ENCODE peak calls at places on chromosomes 4 and X, in nine cellular contexts. One of them, this sample, is unnamed.

GRCh38 chr4:1535926-1536578 is 129.8 kb upstream of the NKX1-1 start:
- DNase-seq in stimulated activated CD4-positive, alpha-beta T cell treated with anti-CD3 and anti-CD28 coated beads, Interleukin-4, amount 100 ng/mL, for 24 hours: no peak
- DNase-seq in hypothalamus: no peak
- DNase-seq in Right ventricle myocardium inferior: peak
- DNase-seq in type B pancreatic cell: no peak
- DNase-seq in GM12892: no peak
- DNase-seq in AG10803: no peak
- DNase-seq in CD4-positive, alpha-beta T cell: no peak
- DNase-seq in GM23248: no peak
- DNase-seq in this sample: no peak

GRCh38 chr4:6504900-6505496 is 32.6 kb upstream of the PPP2R2C start:
- DNase-seq in stimulated activated CD4-positive, alpha-beta T cell treated with anti-CD3 and anti-CD28 coated beads, Interleukin-4, amount 100 ng/mL, for 24 hours: no peak
- DNase-seq in hypothalamus: no peak
- DNase-seq in Right ventricle myocardium inferior: no peak
- DNase-seq in type B pancreatic cell: no peak
- DNase-seq in GM12892: no peak
- DNase-seq in AG10803: no peak
- DNase-seq in CD4-positive, alpha-beta T cell: no peak
- DNase-seq in GM23248: peak
- DNase-seq in this sample: no peak

GRCh38 chr4:28675582-28675981 is 1814.9 kb downstream of the STIM2 start:
- DNase-seq in stimulated activated CD4-positive, alpha-beta T cell treated with anti-CD3 and anti-CD28 coated beads, Interleukin-4, amount 100 ng/mL, for 24 hours: no peak
- DNase-seq in hypothalamus: no peak
- DNase-seq in Right ventricle myocardium inferior: no peak
- DNase-seq in type B pancreatic cell: no peak
- DNase-seq in GM12892: no peak
- DNase-seq in AG10803: no peak
- DNase-seq in CD4-positive, alpha-beta T cell: no peak
- DNase-seq in GM23248: peak
- DNase-seq in this sample: no peak

GRCh38 chr4:59612235-59612634 is 1587.9 kb upstream of the ADGRL3 start:
- DNase-seq in stimulated activated CD4-positive, alpha-beta T cell treated with anti-CD3 and anti-CD28 coated beads, Interleukin-4, amount 100 ng/mL, for 24 hours: no peak
- DNase-seq in hypothalamus: no peak
- DNase-seq in Right ventricle myocardium inferior: no peak
- DNase-seq in type B pancreatic cell: no peak
- DNase-seq in GM12892: no peak
- DNase-seq in AG10803: peak
- DNase-seq in CD4-positive, alpha-beta T cell: no peak
- DNase-seq in GM23248: peak
- DNase-seq in this sample: no peak

GRCh38 chr4:183322326-183322725 is at the start of gene CLDN24:
- DNase-seq in stimulated activated CD4-positive, alpha-beta T cell treated with anti-CD3 and anti-CD28 coated beads, Interleukin-4, amount 100 ng/mL, for 24 hours: no peak
- DNase-seq in hypothalamus: no peak
- DNase-seq in Right ventricle myocardium inferior: no peak
- DNase-seq in type B pancreatic cell: no peak
- DNase-seq in GM12892: no peak
- DNase-seq in AG10803: no peak
- DNase-seq in CD4-positive, alpha-beta T cell: no peak
- DNase-seq in GM23248: no peak
- DNase-seq in this sample: no peak

GRCh38 chr4:851701-852430 is 25.9 kb upstream of the CPLX1 start:
- DNase-seq in stimulated activated CD4-positive, alpha-beta T cell treated with anti-CD3 and anti-CD28 coated beads, Interleukin-4, amount 100 ng/mL, for 24 hours: no peak
- DNase-seq in hypothalamus: no peak
- DNase-seq in Right ventricle myocardium inferior: peak
- DNase-seq in type B pancreatic cell: no peak
- DNase-seq in GM12892: no peak
- DNase-seq in AG10803: no peak
- DNase-seq in CD4-positive, alpha-beta T cell: no peak
- DNase-seq in GM23248: no peak
- DNase-seq in this sample: no peak

GRCh38 chrX:101595739-101596419 is 21.9 kb downstream of the ARMCX6 start:
- DNase-seq in stimulated activated CD4-positive, alpha-beta T cell treated with anti-CD3 and anti-CD28 coated beads, Interleukin-4, amount 100 ng/mL, for 24 hours: peak
- DNase-seq in hypothalamus: no peak
- DNase-seq in Right ventricle myocardium inferior: no peak
- DNase-seq in type B pancreatic cell: no peak
- DNase-seq in GM12892: peak
- DNase-seq in AG10803: peak
- DNase-seq in CD4-positive, alpha-beta T cell: no peak
- DNase-seq in GM23248: peak
- DNase-seq in this sample: no peak

GRCh38 chr4:174663254-174663653 is 141.0 kb upstream of the HPGD start:
- DNase-seq in stimulated activated CD4-positive, alpha-beta T cell treated with anti-CD3 and anti-CD28 coated beads, Interleukin-4, amount 100 ng/mL, for 24 hours: no peak
- DNase-seq in hypothalamus: no peak
- DNase-seq in Right ventricle myocardium inferior: no peak
- DNase-seq in type B pancreatic cell: no peak
- DNase-seq in GM12892: no peak
- DNase-seq in AG10803: peak
- DNase-seq in CD4-positive, alpha-beta T cell: no peak
- DNase-seq in GM23248: peak
- DNase-seq in this sample: no peak

GRCh38 chrX:119762718-119763117 is 4.3 kb downstream of the SOWAHD start:
- DNase-seq in stimulated activated CD4-positive, alpha-beta T cell treated with anti-CD3 and anti-CD28 coated beads, Interleukin-4, amount 100 ng/mL, for 24 hours: no peak
- DNase-seq in hypothalamus: no peak
- DNase-seq in Right ventricle myocardium inferior: no peak
- DNase-seq in type B pancreatic cell: no peak
- DNase-seq in GM12892: no peak
- DNase-seq in AG10803: peak
- DNase-seq in CD4-positive, alpha-beta T cell: no peak
- DNase-seq in GM23248: peak
- DNase-seq in this sample: no peak

GRCh38 chrX:108537005-108537404 is 97.4 kb downstream of the COL4A5 start:
- DNase-seq in stimulated activated CD4-positive, alpha-beta T cell treated with anti-CD3 and anti-CD28 coated beads, Interleukin-4, amount 100 ng/mL, for 24 hours: peak
- DNase-seq in hypothalamus: no peak
- DNase-seq in Right ventricle myocardium inferior: no peak
- DNase-seq in type B pancreatic cell: no peak
- DNase-seq in GM12892: no peak
- DNase-seq in AG10803: peak
- DNase-seq in CD4-positive, alpha-beta T cell: no peak
- DNase-seq in GM23248: peak
- DNase-seq in this sample: no peak

GRCh38 chr4:176357359-176358082 is 37.8 kb downstream of the SPCS3 start:
- DNase-seq in stimulated activated CD4-positive, alpha-beta T cell treated with anti-CD3 and anti-CD28 coated beads, Interleukin-4, amount 100 ng/mL, for 24 hours: no peak
- DNase-seq in hypothalamus: no peak
- DNase-seq in Right ventricle myocardium inferior: no peak
- DNase-seq in type B pancreatic cell: no peak
- DNase-seq in GM12892: peak
- DNase-seq in AG10803: peak
- DNase-seq in CD4-positive, alpha-beta T cell: no peak
- DNase-seq in GM23248: peak
- DNase-seq in this sample: no peak

GRCh38 chr4:164731827-164732474 is 22.0 kb upstream of the SMIM31 start:
- DNase-seq in stimulated activated CD4-positive, alpha-beta T cell treated with anti-CD3 and anti-CD28 coated beads, Interleukin-4, amount 100 ng/mL, for 24 hours: peak
- DNase-seq in hypothalamus: peak
- DNase-seq in Right ventricle myocardium inferior: no peak
- DNase-seq in type B pancreatic cell: peak
- DNase-seq in GM12892: peak
- DNase-seq in AG10803: peak
- DNase-seq in CD4-positive, alpha-beta T cell: peak
- DNase-seq in GM23248: peak
- DNase-seq in this sample: peak

GRCh38 chr4:22986881-22987280 is 294.1 kb downstream of the GBA3 start:
- DNase-seq in stimulated activated CD4-positive, alpha-beta T cell treated with anti-CD3 and anti-CD28 coated beads, Interleukin-4, amount 100 ng/mL, for 24 hours: no peak
- DNase-seq in hypothalamus: no peak
- DNase-seq in Right ventricle myocardium inferior: no peak
- DNase-seq in type B pancreatic cell: no peak
- DNase-seq in GM12892: no peak
- DNase-seq in AG10803: no peak
- DNase-seq in CD4-positive, alpha-beta T cell: no peak
- DNase-seq in GM23248: no peak
- DNase-seq in this sample: no peak

GRCh38 chr4:30208731-30209435 is 511.3 kb upstream of the PCDH7 start:
- DNase-seq in stimulated activated CD4-positive, alpha-beta T cell treated with anti-CD3 and anti-CD28 coated beads, Interleukin-4, amount 100 ng/mL, for 24 hours: no peak
- DNase-seq in hypothalamus: no peak
- DNase-seq in Right ventricle myocardium inferior: no peak
- DNase-seq in type B pancreatic cell: no peak
- DNase-seq in GM12892: no peak
- DNase-seq in AG10803: no peak
- DNase-seq in CD4-positive, alpha-beta T cell: no peak
- DNase-seq in GM23248: no peak
- DNase-seq in this sample: no peak

GRCh38 chrX:152932144-152932543 is 34.3 kb downstream of the ZNF185 start:
- DNase-seq in stimulated activated CD4-positive, alpha-beta T cell treated with anti-CD3 and anti-CD28 coated beads, Interleukin-4, amount 100 ng/mL, for 24 hours: no peak
- DNase-seq in hypothalamus: no peak
- DNase-seq in Right ventricle myocardium inferior: no peak
- DNase-seq in type B pancreatic cell: no peak
- DNase-seq in GM12892: no peak
- DNase-seq in AG10803: no peak
- DNase-seq in CD4-positive, alpha-beta T cell: no peak
- DNase-seq in GM23248: no peak
- DNase-seq in this sample: no peak

GRCh38 chr4:1233641-1234277 is 15.2 kb downstream of the CTBP1 start:
- DNase-seq in stimulated activated CD4-positive, alpha-beta T cell treated with anti-CD3 and anti-CD28 coated beads, Interleukin-4, amount 100 ng/mL, for 24 hours: no peak
- DNase-seq in hypothalamus: no peak
- DNase-seq in Right ventricle myocardium inferior: peak
- DNase-seq in type B pancreatic cell: no peak
- DNase-seq in GM12892: no peak
- DNase-seq in AG10803: no peak
- DNase-seq in CD4-positive, alpha-beta T cell: no peak
- DNase-seq in GM23248: peak
- DNase-seq in this sample: no peak

GRCh38 chr4:38099908-38100407 is 139.8 kb downstream of the PTTG2 start:
- DNase-seq in stimulated activated CD4-positive, alpha-beta T cell treated with anti-CD3 and anti-CD28 coated beads, Interleukin-4, amount 100 ng/mL, for 24 hours: no peak
- DNase-seq in hypothalamus: no peak
- DNase-seq in Right ventricle myocardium inferior: no peak
- DNase-seq in type B pancreatic cell: no peak
- DNase-seq in GM12892: no peak
- DNase-seq in AG10803: peak
- DNase-seq in CD4-positive, alpha-beta T cell: no peak
- DNase-seq in GM23248: peak
- DNase-seq in this sample: no peak

GRCh38 chrX:27838176-27838575 is 30.4 kb downstream of the MAGEB10 start:
- DNase-seq in stimulated activated CD4-positive, alpha-beta T cell treated with anti-CD3 and anti-CD28 coated beads, Interleukin-4, amount 100 ng/mL, for 24 hours: no peak
- DNase-seq in hypothalamus: no peak
- DNase-seq in Right ventricle myocardium inferior: no peak
- DNase-seq in type B pancreatic cell: no peak
- DNase-seq in GM12892: no peak
- DNase-seq in AG10803: no peak
- DNase-seq in CD4-positive, alpha-beta T cell: no peak
- DNase-seq in GM23248: no peak
- DNase-seq in this sample: no peak

GRCh38 chrX:33126469-33126868 is 84.9 kb downstream of the DMD start:
- DNase-seq in stimulated activated CD4-positive, alpha-beta T cell treated with anti-CD3 and anti-CD28 coated beads, Interleukin-4, amount 100 ng/mL, for 24 hours: no peak
- DNase-seq in hypothalamus: no peak
- DNase-seq in Right ventricle myocardium inferior: no peak
- DNase-seq in type B pancreatic cell: no peak
- DNase-seq in GM12892: no peak
- DNase-seq in AG10803: no peak
- DNase-seq in CD4-positive, alpha-beta T cell: no peak
- DNase-seq in GM23248: no peak
- DNase-seq in this sample: no peak

GRCh38 chr4:42482516-42483327 is 85.4 kb downstream of the SHISA3 start:
- DNase-seq in stimulated activated CD4-positive, alpha-beta T cell treated with anti-CD3 and anti-CD28 coated beads, Interleukin-4, amount 100 ng/mL, for 24 hours: no peak
- DNase-seq in hypothalamus: no peak
- DNase-seq in Right ventricle myocardium inferior: no peak
- DNase-seq in type B pancreatic cell: no peak
- DNase-seq in GM12892: no peak
- DNase-seq in AG10803: no peak
- DNase-seq in CD4-positive, alpha-beta T cell: no peak
- DNase-seq in GM23248: no peak
- DNase-seq in this sample: no peak

GRCh38 chr4:75948822-75949444 is 8.1 kb upstream of the NAAA start:
- DNase-seq in stimulated activated CD4-positive, alpha-beta T cell treated with anti-CD3 and anti-CD28 coated beads, Interleukin-4, amount 100 ng/mL, for 24 hours: no peak
- DNase-seq in hypothalamus: no peak
- DNase-seq in Right ventricle myocardium inferior: no peak
- DNase-seq in type B pancreatic cell: no peak
- DNase-seq in GM12892: no peak
- DNase-seq in AG10803: no peak
- DNase-seq in CD4-positive, alpha-beta T cell: no peak
- DNase-seq in GM23248: no peak
- DNase-seq in this sample: no peak

GRCh38 chr4:166312166-166312565 is 439.1 kb downstream of the TLL1 start:
- DNase-seq in stimulated activated CD4-positive, alpha-beta T cell treated with anti-CD3 and anti-CD28 coated beads, Interleukin-4, amount 100 ng/mL, for 24 hours: no peak
- DNase-seq in hypothalamus: no peak
- DNase-seq in Right ventricle myocardium inferior: no peak
- DNase-seq in type B pancreatic cell: no peak
- DNase-seq in GM12892: no peak
- DNase-seq in AG10803: no peak
- DNase-seq in CD4-positive, alpha-beta T cell: no peak
- DNase-seq in GM23248: no peak
- DNase-seq in this sample: no peak

GRCh38 chrX:9110808-9111207 is 76.9 kb upstream of the FAM9B start:
- DNase-seq in stimulated activated CD4-positive, alpha-beta T cell treated with anti-CD3 and anti-CD28 coated beads, Interleukin-4, amount 100 ng/mL, for 24 hours: no peak
- DNase-seq in hypothalamus: no peak
- DNase-seq in Right ventricle myocardium inferior: no peak
- DNase-seq in type B pancreatic cell: no peak
- DNase-seq in GM12892: no peak
- DNase-seq in AG10803: no peak
- DNase-seq in CD4-positive, alpha-beta T cell: no peak
- DNase-seq in GM23248: no peak
- DNase-seq in this sample: no peak

GRCh38 chr4:1369091-1369450 is 22.1 kb downstream of the UVSSA start:
- DNase-seq in stimulated activated CD4-positive, alpha-beta T cell treated with anti-CD3 and anti-CD28 coated beads, Interleukin-4, amount 100 ng/mL, for 24 hours: no peak
- DNase-seq in hypothalamus: no peak
- DNase-seq in Right ventricle myocardium inferior: peak
- DNase-seq in type B pancreatic cell: no peak
- DNase-seq in GM12892: no peak
- DNase-seq in AG10803: no peak
- DNase-seq in CD4-positive, alpha-beta T cell: no peak
- DNase-seq in GM23248: no peak
- DNase-seq in this sample: no peak

GRCh38 chr4:24753519-24753918 is 41.9 kb upstream of the SOD3 start:
- DNase-seq in stimulated activated CD4-positive, alpha-beta T cell treated with anti-CD3 and anti-CD28 coated beads, Interleukin-4, amount 100 ng/mL, for 24 hours: no peak
- DNase-seq in hypothalamus: no peak
- DNase-seq in Right ventricle myocardium inferior: no peak
- DNase-seq in type B pancreatic cell: no peak
- DNase-seq in GM12892: no peak
- DNase-seq in AG10803: no peak
- DNase-seq in CD4-positive, alpha-beta T cell: no peak
- DNase-seq in GM23248: peak
- DNase-seq in this sample: no peak

GRCh38 chr4:27048350-27049100 is 187.9 kb downstream of the STIM2 start:
- DNase-seq in stimulated activated CD4-positive, alpha-beta T cell treated with anti-CD3 and anti-CD28 coated beads, Interleukin-4, amount 100 ng/mL, for 24 hours: no peak
- DNase-seq in hypothalamus: no peak
- DNase-seq in Right ventricle myocardium inferior: no peak
- DNase-seq in type B pancreatic cell: no peak
- DNase-seq in GM12892: peak
- DNase-seq in AG10803: peak
- DNase-seq in CD4-positive, alpha-beta T cell: no peak
- DNase-seq in GM23248: peak
- DNase-seq in this sample: no peak

GRCh38 chr4:6845574-6845973 is 63.0 kb downstream of the KIAA0232 start:
- DNase-seq in stimulated activated CD4-positive, alpha-beta T cell treated with anti-CD3 and anti-CD28 coated beads, Interleukin-4, amount 100 ng/mL, for 24 hours: no peak
- DNase-seq in hypothalamus: no peak
- DNase-seq in Right ventricle myocardium inferior: no peak
- DNase-seq in type B pancreatic cell: no peak
- DNase-seq in GM12892: no peak
- DNase-seq in AG10803: no peak
- DNase-seq in CD4-positive, alpha-beta T cell: no peak
- DNase-seq in GM23248: no peak
- DNase-seq in this sample: no peak

GRCh38 chrX:46686003-46686645 is 72.8 kb downstream of the SLC9A7 start:
- DNase-seq in stimulated activated CD4-positive, alpha-beta T cell treated with anti-CD3 and anti-CD28 coated beads, Interleukin-4, amount 100 ng/mL, for 24 hours: peak
- DNase-seq in hypothalamus: no peak
- DNase-seq in Right ventricle myocardium inferior: no peak
- DNase-seq in type B pancreatic cell: no peak
- DNase-seq in GM12892: no peak
- DNase-seq in AG10803: peak
- DNase-seq in CD4-positive, alpha-beta T cell: peak
- DNase-seq in GM23248: peak
- DNase-seq in this sample: peak

GRCh38 chr4:141220655-141221605 is at the start of gene ZNF330:
- DNase-seq in stimulated activated CD4-positive, alpha-beta T cell treated with anti-CD3 and anti-CD28 coated beads, Interleukin-4, amount 100 ng/mL, for 24 hours: peak
- DNase-seq in hypothalamus: peak
- DNase-seq in Right ventricle myocardium inferior: peak
- DNase-seq in type B pancreatic cell: peak
- DNase-seq in GM12892: peak
- DNase-seq in AG10803: peak
- DNase-seq in CD4-positive, alpha-beta T cell: peak
- DNase-seq in GM23248: peak
- DNase-seq in this sample: peak

GRCh38 chrX:37349131-37350033 is at the start of gene PRRG1:
- DNase-seq in stimulated activated CD4-positive, alpha-beta T cell treated with anti-CD3 and anti-CD28 coated beads, Interleukin-4, amount 100 ng/mL, for 24 hours: no peak
- DNase-seq in hypothalamus: peak
- DNase-seq in Right ventricle myocardium inferior: peak
- DNase-seq in type B pancreatic cell: peak
- DNase-seq in GM12892: no peak
- DNase-seq in AG10803: peak
- DNase-seq in CD4-positive, alpha-beta T cell: no peak
- DNase-seq in GM23248: peak
- DNase-seq in this sample: no peak

GRCh38 chr4:178329226-178329872 is 887.1 kb upstream of the AGA start:
- DNase-seq in stimulated activated CD4-positive, alpha-beta T cell treated with anti-CD3 and anti-CD28 coated beads, Interleukin-4, amount 100 ng/mL, for 24 hours: no peak
- DNase-seq in hypothalamus: no peak
- DNase-seq in Right ventricle myocardium inferior: no peak
- DNase-seq in type B pancreatic cell: no peak
- DNase-seq in GM12892: no peak
- DNase-seq in AG10803: no peak
- DNase-seq in CD4-positive, alpha-beta T cell: no peak
- DNase-seq in GM23248: no peak
- DNase-seq in this sample: no peak